ENCODE peak calls at places on chromosomes 7 and 10, in four cellular contexts. L, F, W and R are unnamed samples. For H3K4me1, the result is how much of the 10 kb centered on the place peaks cover.

GRCh38 chr7:128892521-128893250 is 17.8 kb downstream of the KCP start:
- DNase-seq in W (peak), L (no peak), F (no peak), R (no peak)

GRCh38 chr7:99499356-99499712 is 747 bp downstream of the ZNF394 start:
- DNase-seq in L (no peak), W (peak), F (no peak), R (no peak)

GRCh38 chr10:28120043-28120749 is 121.3 kb upstream of the ODAD2 start:
- DNase-seq in F (peak), W (no peak), L (no peak), R (no peak)

GRCh38 chr10:77902159-77902558 is 24.4 kb downstream of the DLG5 start:
- DNase-seq in W (peak), L (no peak), F (no peak), R (no peak)

GRCh38 chr10:28587970-28588290 is 55.0 kb downstream of the WAC start:
- DNase-seq in F (no peak), W (peak), L (peak), R (no peak)

GRCh38 chr10:77328272-77328816 is 309.3 kb downstream of the KCNMA1 start:
- DNase-seq in L (peak), W (no peak), F (no peak), R (no peak)

GRCh38 chr10:129754211-129755050 is 209.6 kb downstream of the EBF3 start:
- DNase-seq in F (no peak), L (no peak), W (no peak), R (no peak)

GRCh38 chr10:105950410-105950809 is 1214.1 kb downstream of the SORCS1 start:
- DNase-seq in W (peak), L (peak), F (no peak), R (no peak)

GRCh38 chr10:98038333-98038732 is 7.9 kb upstream of the CRTAC1 start:
- DNase-seq in F (no peak), W (peak), L (no peak), R (no peak)

GRCh38 chr7:83072576-83073517 is 89.8 kb downstream of the PCLO start:
- DNase-seq in W (peak), L (no peak), F (no peak), R (no peak)

GRCh38 chr7:44617225-44617885 is 10.9 kb downstream of the OGDH start:
- DNase-seq in F (no peak), W (peak), L (peak), R (no peak)

GRCh38 chr7:17062433-17063383 is 180.9 kb upstream of the AGR3 start:
- DNase-seq in F (no peak), W (no peak), L (peak), R (no peak)

GRCh38 chr7:90709501-90710465 is 113.7 kb downstream of the CDK14 start:
- DNase-seq in W (no peak), F (no peak), L (peak), R (no peak)

GRCh38 chr10:5551531-5552375 is 27.0 kb downstream of the CALML3 start:
- DNase-seq in L (peak), W (peak), F (no peak), R (peak)

GRCh38 chr10:93437000-93437945 is 44.9 kb downstream of the MYOF start:
- DNase-seq in L (peak), F (peak), W (no peak), R (peak)

GRCh38 chr7:127648986-127649385 is 3.0 kb upstream of the SND1 start:
- DNase-seq in F (no peak), W (no peak), L (no peak), R (no peak)
- H3K27ac ChIP-seq in F (no peak), W (no peak), L (no peak), R (no peak)

GRCh38 chr7:86950944-86951343 is 108.5 kb downstream of the ELAPOR2 start:
- DNase-seq in W (no peak), L (no peak), F (no peak), R (no peak)
- H3K4me1 ChIP-seq in W (under half), L (under half), F (under half), R (under half)

GRCh38 chr10:67779455-67780205 is 58.4 kb downstream of the DNAJC12 start:
- DNase-seq in W (peak), L (peak), F (peak), R (no peak)
- H3K27ac ChIP-seq in W (no peak), L (no peak), F (no peak), R (no peak)

DNA sequence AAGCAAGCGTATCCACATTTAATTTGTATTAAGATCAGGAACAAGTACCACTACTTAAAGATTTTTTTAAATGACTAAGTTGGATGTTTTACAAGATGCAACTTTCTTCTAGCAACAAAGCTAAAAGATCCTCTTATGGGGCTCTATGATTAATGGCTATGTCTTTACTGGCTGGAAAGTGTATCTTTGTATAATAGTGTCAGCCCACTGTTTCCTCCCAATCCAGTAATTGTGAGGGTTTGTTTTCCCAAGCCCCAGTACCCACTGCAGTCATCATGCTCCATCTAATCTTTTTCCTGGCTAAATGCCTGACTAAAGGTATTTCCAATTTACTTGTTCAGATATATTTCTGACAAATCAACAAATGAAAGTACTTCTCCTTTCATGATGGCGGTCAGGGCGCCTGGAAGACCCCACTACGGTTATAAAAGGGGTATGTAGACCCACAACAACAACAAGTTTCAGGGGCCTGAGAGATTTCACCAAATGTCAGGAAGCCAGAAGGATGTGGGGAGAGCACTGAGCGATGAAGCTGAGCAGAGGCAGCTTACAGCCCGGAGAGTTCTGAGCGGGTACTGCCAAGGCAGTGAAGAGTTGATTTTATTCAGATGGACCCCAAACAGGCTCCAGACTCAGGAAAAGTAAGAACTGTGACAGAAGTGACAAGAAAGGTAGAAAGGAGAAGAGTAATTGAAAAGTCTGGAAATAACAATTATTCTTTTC is 222.6 kb upstream of the KLF14 start:
- DNase-seq in L (peak), F (no peak), W (no peak), R (no peak)
- H3K4me1 ChIP-seq in L (under half), F (half or more), W (under half), R (under half)

GRCh38 chr10:110789604-110790428 is 81.9 kb upstream of the PDCD4 start:
- DNase-seq in W (no peak), L (no peak), F (no peak), R (no peak)
- H3K27ac ChIP-seq in W (no peak), L (peak), F (no peak), R (no peak)

DNA sequence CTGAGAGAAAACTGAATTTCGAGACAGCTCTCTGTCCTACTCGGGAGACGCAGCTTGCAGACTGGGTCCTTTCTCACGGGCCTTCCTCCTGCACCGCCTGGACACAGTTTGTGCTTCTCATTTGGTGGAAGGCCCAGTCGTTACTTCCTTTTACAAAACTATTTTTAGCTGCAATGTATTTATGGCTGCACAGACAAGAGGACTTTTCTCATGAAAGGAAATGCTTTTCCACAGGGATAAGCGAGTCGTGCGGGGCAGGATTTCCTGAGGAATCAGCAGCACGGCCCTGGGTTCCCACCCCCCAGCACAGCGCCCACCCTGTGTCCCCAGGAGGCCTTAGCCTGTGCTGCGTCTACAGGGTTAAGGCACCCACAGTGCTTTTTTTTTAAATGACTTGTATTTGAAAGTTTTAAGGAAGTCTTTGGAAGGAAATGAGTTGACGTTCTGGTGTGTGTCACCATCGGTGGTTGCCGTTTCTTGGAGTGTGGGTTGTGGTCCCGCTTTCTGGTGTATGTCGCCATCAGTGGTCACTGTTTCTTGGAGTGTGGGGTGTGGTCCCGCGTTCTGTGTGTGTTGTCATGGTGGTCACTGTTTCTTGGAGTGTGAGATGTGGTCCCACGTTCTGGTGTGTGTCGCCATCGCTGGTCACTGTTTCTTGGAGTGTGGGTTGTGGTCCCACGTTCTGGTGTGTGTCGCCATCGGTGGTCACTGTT is 50.9 kb downstream of the INPP5A start:
- DNase-seq in L (no peak), F (no peak), W (no peak), R (peak)
- H3K4me1 ChIP-seq in L (under half), F (under half), W (under half), R (under half)

DNA sequence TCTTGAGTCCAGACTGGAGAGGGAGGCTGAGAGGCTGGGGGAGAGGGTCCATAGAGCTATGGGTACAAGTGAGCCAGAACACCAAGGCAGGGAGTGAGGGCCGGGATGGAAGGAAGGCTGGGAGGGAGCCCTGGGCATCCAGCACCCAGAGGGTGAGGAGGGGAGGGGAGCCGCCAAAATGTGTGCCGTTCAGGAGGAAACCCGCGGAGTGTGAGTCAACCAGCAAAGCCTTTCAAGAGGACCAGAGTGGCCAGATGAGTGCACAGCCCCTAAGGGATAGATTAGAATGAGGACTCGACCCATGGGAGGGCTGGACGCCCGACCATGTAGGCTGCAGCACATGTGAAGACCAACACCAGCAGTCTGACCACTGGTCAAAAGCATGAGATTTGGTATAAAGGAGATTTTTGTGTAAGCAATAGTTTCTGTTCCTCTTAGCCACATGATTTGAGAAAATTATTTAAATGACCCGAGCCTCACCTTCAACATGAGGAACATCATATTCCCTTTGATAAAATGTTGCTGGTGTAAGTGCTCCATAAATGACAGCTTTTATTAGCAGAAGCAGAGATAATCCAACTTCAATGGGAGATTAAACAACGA is 179.7 kb upstream of the GRB10 start:
- DNase-seq in L (no peak), F (no peak), W (peak), R (no peak)
- H3K27ac ChIP-seq in L (no peak), F (peak), W (peak), R (no peak)

GRCh38 chr7:130888468-130888867 is 154.5 kb upstream of the KLF14 start:
- DNase-seq in L (no peak), W (no peak), F (no peak), R (no peak)
- H3K4me1 ChIP-seq in L (under half), W (under half), F (half or more), R (under half)